ENCODE peak calls at places on chromosomes 4 and X, in ten cellular contexts. P is activated naive CD4-positive, alpha-beta T cell; U is AG04450; R is endodermal cell; Y is naive thymus-derived CD8-positive, alpha-beta T cell; W is choroid plexus epithelial cell; L is retina; G is RWPE1; Z is ovary; H is NCI-H510A. C is an unnamed sample.

GRCh38 chr4:81883004-81883403 is 411.3 kb upstream of the RASGEF1B start:
- DNase-seq in P (no peak), U (no peak), R (no peak), Y (no peak), W (no peak), L (no peak), G (no peak), Z (no peak), H (no peak), C (no peak)

GRCh38 chr4:56871357-56871993 is 36.2 kb upstream of the REST start:
- DNase-seq in P (no peak), U (no peak), R (peak; percentile 78), Y (no peak), W (peak; percentile 14), L (peak; percentile 88), G (no peak), Z (no peak), H (peak; percentile 39), C (no peak)

GRCh38 chr4:23876418-23877089 is 13.3 kb downstream of the PPARGC1A start:
- DNase-seq in P (no peak), U (no peak), R (peak; percentile 63), Y (no peak), W (no peak), L (no peak), G (no peak), Z (no peak), H (no peak), C (no peak)

GRCh38 chr4:112510468-112511293 is 5.3 kb downstream of the NEUROG2 start:
- DNase-seq in P (no peak), U (no peak), R (peak; percentile 78), Y (no peak), W (no peak), L (peak; percentile 81), G (no peak), Z (no peak), H (no peak), C (no peak)

GRCh38 chrX:64204252-64204651 is 1.3 kb downstream of the AMER1 start:
- DNase-seq in P (no peak), U (no peak), R (peak; percentile 55), Y (no peak), W (no peak), L (no peak), G (no peak), Z (peak; percentile 67), H (no peak), C (no peak)

GRCh38 chr4:60201052-60201673 is 999.0 kb upstream of the ADGRL3 start:
- DNase-seq in P (no peak), U (peak; percentile 2), R (peak; percentile 84), Y (no peak), W (peak; percentile 69), L (peak; percentile 67), G (peak; percentile 32), Z (no peak), H (no peak), C (no peak)

GRCh38 chr4:48024522-48024921 is 8.0 kb downstream of the NIPAL1 start:
- DNase-seq in P (no peak), U (no peak), R (no peak), Y (no peak), W (peak; percentile 8), L (no peak), G (no peak), Z (no peak), H (no peak), C (no peak)

GRCh38 chrX:10090319-10090718 is 66.5 kb upstream of the CLCN4 start:
- DNase-seq in P (no peak), U (no peak), R (no peak), Y (no peak), W (peak; percentile 69), L (no peak), G (no peak), Z (no peak), H (no peak), C (no peak)

GRCh38 chrX:107324493-107325310 is 118.3 kb downstream of the DNAAF6 start:
- DNase-seq in P (no peak), U (no peak), R (peak; percentile 96), Y (no peak), W (peak; percentile 36), L (peak; percentile 78), G (peak; percentile 12), Z (peak; percentile 60), H (no peak), C (no peak)

GRCh38 chr4:40238008-40238699 is 41.3 kb downstream of the RHOH start:
- DNase-seq in P (no peak), U (no peak), R (no peak), Y (no peak), W (no peak), L (no peak), G (no peak), Z (no peak), H (no peak), C (no peak)

GRCh38 chr4:181523973-181524372 is 719.2 kb upstream of the TENM3 start:
- DNase-seq in P (no peak), U (no peak), R (no peak), Y (no peak), W (no peak), L (no peak), G (no peak), Z (no peak), H (no peak), C (no peak)

GRCh38 chr4:74886490-74886889 is 46.4 kb upstream of the PARM1 start:
- DNase-seq in P (no peak), U (no peak), R (no peak), Y (no peak), W (peak; percentile 58), L (no peak), G (peak; percentile 91), Z (no peak), H (peak; percentile 89), C (no peak)

GRCh38 chrX:124504106-124504983 is 158.0 kb downstream of the SH2D1A start:
- DNase-seq in P (no peak), U (no peak), R (no peak), Y (no peak), W (no peak), L (no peak), G (no peak), Z (no peak), H (no peak), C (no peak)

GRCh38 chrX:17590892-17591740 is 146.2 kb upstream of the SCML1 start:
- DNase-seq in P (no peak), U (no peak), R (peak; percentile 86), Y (no peak), W (peak; percentile 89), L (peak; percentile 73), G (peak; percentile 46), Z (peak; percentile 60), H (no peak), C (no peak)